ENCODE peak calls at places on chromosomes 13 and 19, in four cellular contexts. K is cortex of kidney; B is activated T-cell treated with anti-CD3 and anti-CD28 coated beads, Interleukin-2, amount 50 U/mL, for 72 hours; E is AG10803. J is an unnamed sample.
A peak's percentile ranks its signal among the peaks of the same experiment; 100 is the strongest.

GRCh38 chr13:113442985-113443362 is 10.3 kb downstream of the ADPRHL1 start:
- DNase-seq in K (no peak), E (no peak), B (no peak), J (no peak)

GRCh38 chr13:43545317-43545874 is 241.4 kb downstream of the ENOX1 start:
- DNase-seq in K (no peak), B (no peak), E (peak; percentile 9), J (no peak)

GRCh38 chr13:24185591-24186232 is 25.2 kb downstream of the SPATA13 start:
- DNase-seq in E (peak; percentile 75), B (no peak), K (no peak), J (no peak)

GRCh38 chr19:4379383-4380253 is 20.7 kb downstream of the SH3GL1 start:
- DNase-seq in E (peak; percentile 48), K (no peak), B (peak; percentile 50), J (peak; percentile 60)

GRCh38 chr13:101474419-101474957 is 22.0 kb downstream of the ITGBL1 start:
- DNase-seq in K (no peak), E (peak; percentile 91), B (no peak), J (no peak)

GRCh38 chr19:3984584-3984907 is 717 bp downstream of the EEF2 start:
- DNase-seq in E (no peak), K (no peak), B (no peak), J (no peak)

GRCh38 chr13:34942732-34943674 is 933 bp downstream of the NBEA start:
- DNase-seq in B (peak; percentile 9), K (no peak), E (no peak), J (peak; percentile 29)

GRCh38 chr13:25286308-25286968 is 850 bp downstream of the MTMR6 start:
- DNase-seq in K (no peak), E (peak; percentile 54), B (peak; percentile 36), J (peak; percentile 35)

GRCh38 chr13:99796175-99796819 is 175.3 kb downstream of the ZIC5 start:
- DNase-seq in B (peak; percentile 17), E (peak; percentile 24), K (no peak), J (peak; percentile 25)

J was measured in GM10248.